ENCODE peak calls at places on chromosomes 13 and 19, in five cellular contexts. I is IMR-90, B is GM12892, P is heart left ventricle, E is ovary. G is an unnamed sample.

GRCh38 chr19:10269333-10270179 is 1.4 kb upstream of the ICAM1 start:
- DNase-seq in I (peak), B (no peak), P (peak), E (peak), G (peak)

GRCh38 chr13:99916366-99917103 is 55.0 kb downstream of the ZIC5 start:
- DNase-seq in I (peak), B (peak), P (no peak), E (no peak), G (peak)

GRCh38 chr13:43895940-43896339 is 16.2 kb downstream of the LACC1 start:
- DNase-seq in I (peak), B (no peak), P (no peak), E (no peak), G (no peak)

GRCh38 chr13:88248393-88248792 is 577.2 kb downstream of the SLITRK5 start:
- DNase-seq in I (no peak), B (no peak), P (no peak), E (no peak), G (no peak)

GRCh38 chr19:47228937-47229673 is 1.9 kb downstream of the BBC3 start:
- DNase-seq in I (peak), B (no peak), P (no peak), E (no peak), G (peak)

GRCh38 chr19:34662919-34663318 is 14.0 kb downstream of the SCGB2B2 start:
- DNase-seq in I (no peak), B (no peak), P (no peak), E (no peak), G (peak)

GRCh38 chr13:24178847-24179845 is 18.6 kb downstream of the SPATA13 start:
- DNase-seq in I (peak), B (no peak), P (no peak), E (no peak), G (no peak)

GRCh38 chr19:49820125-49820524 is 2.0 kb downstream of the MED25 start:
- DNase-seq in I (no peak), B (no peak), P (no peak), E (peak), G (peak)

GRCh38 chr13:30576528-30576927 is 41.2 kb upstream of the USPL1 start:
- DNase-seq in I (peak), B (no peak), P (peak), E (no peak), G (peak)

GRCh38 chr13:94112227-94112626 is 367.3 kb downstream of the DCT start:
- DNase-seq in I (peak), B (no peak), P (peak), E (no peak), G (no peak)

GRCh38 chr19:30669329-30670010 is 297.3 kb downstream of the ZNF536 start:
- DNase-seq in I (peak), B (peak), P (peak), E (peak), G (peak)

GRCh38 chr13:30857018-30857417 is 49.1 kb upstream of the MEDAG start:
- DNase-seq in I (no peak), B (no peak), P (no peak), E (no peak), G (no peak)

GRCh38 chr19:45779231-45780145 is 2.8 kb downstream of the DMPK start:
- DNase-seq in I (no peak), B (peak), P (peak), E (peak), G (peak)

GRCh38 chr19:18648971-18649310 is 12.1 kb downstream of the KLHL26 start:
- DNase-seq in I (no peak), B (no peak), P (no peak), E (peak), G (no peak)

GRCh38 chr19:1069009-1069779 is 2.2 kb downstream of the ARHGAP45 start:
- DNase-seq in I (no peak), B (peak), P (peak), E (peak), G (no peak)

GRCh38 chr13:46173656-46174055 is 8.3 kb downstream of the LCP1 start:
- DNase-seq in I (no peak), B (no peak), P (no peak), E (no peak), G (no peak)

GRCh38 chr19:28018499-28018898 is 1194.5 kb downstream of the UQCRFS1 start:
- DNase-seq in I (no peak), B (no peak), P (no peak), E (no peak), G (no peak)

GRCh38 chr13:91242652-91243051 is 104.8 kb upstream of the MIR17HG start:
- DNase-seq in I (no peak), B (no peak), P (no peak), E (no peak), G (no peak)

GRCh38 chr13:38954291-38954690 is 36.3 kb downstream of the STOML3 start:
- DNase-seq in I (no peak), B (no peak), P (no peak), E (no peak), G (no peak)

GRCh38 chr13:24271611-24272451 is 37.5 kb upstream of the C1QTNF9 start:
- DNase-seq in I (peak), B (peak), P (peak), E (peak), G (no peak)

GRCh38 chr13:71021810-71022422 is 845.1 kb downstream of the DACH1 start:
- DNase-seq in I (no peak), B (no peak), P (no peak), E (no peak), G (no peak)

GRCh38 chr19:12922959-12923358 is 3.9 kb upstream of the SYCE2 start:
- DNase-seq in I (no peak), B (no peak), P (no peak), E (no peak), G (no peak)

GRCh38 chr19:12930002-12930645 is 3.4 kb downstream of the FARSA start:
- DNase-seq in I (no peak), B (no peak), P (no peak), E (no peak), G (no peak)

DNA sequence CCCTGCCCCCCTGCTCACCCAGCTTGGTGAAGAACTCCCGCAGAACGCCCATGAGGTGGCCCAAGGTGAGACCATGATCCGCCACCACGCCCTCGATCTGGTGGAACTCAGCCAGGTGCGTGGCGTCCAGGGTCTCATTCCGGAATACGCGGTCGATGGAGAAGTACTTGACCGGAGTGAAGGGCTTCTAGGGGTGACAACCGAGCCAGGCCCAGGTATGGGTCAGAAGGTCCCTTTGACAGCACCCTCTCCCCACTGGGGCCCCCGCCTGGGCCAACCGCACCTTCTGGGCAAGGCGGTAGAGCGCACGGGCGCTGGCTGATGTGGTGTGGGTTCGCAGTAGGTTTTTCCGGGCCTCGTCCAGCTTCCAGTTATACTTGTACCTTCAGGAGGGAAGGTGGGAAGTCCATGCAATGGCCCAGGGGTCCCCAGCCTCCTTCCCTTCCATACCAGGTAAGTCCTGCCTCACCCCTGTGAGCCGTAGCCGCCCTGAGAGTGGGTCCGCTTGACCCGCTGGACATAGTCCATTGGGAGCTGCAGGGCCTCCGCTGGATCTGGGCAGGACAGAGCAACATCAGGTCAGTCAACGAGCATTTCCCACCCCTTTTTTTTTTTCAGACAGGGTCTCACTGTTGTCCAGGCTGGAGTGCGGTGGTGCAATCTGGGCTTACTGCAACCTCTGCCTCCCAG is 5.7 kb upstream of the SYCE2 start:
- DNase-seq in I (no peak), B (no peak), P (no peak), E (no peak), G (no peak)
- TF ChIP-seq POLR2A in I (no peak), B (no peak), P (no peak), E (no peak), G (no peak)

GRCh38 chr19:32830231-32831014 is 39.1 kb downstream of the SLC7A9 start:
- DNase-seq in I (peak), B (no peak), P (no peak), E (no peak), G (no peak)
- TF ChIP-seq POLR2A in I (no peak), B (no peak), P (no peak), E (no peak), G (no peak)

DNA sequence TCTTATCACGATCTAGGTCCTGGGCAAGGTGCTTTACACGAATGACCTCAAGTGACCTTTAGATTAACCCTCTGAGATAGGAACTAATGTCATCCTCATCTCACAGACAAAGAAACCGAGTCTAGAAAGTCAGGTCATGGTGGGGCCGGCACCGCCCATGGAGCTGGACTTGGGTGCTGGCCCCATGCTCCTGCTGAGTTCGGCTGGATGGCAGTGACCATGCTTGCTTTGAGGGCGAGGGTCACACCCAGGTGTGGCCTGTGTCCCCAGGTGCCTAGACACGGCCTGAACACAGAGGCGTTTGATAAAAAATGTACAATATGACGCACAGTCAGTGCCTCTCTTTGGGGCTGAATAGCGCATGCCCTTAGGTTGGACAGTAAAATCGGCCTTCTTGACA is 26.8 kb downstream of the COL4A2 start:
- DNase-seq in I (no peak), B (no peak), P (no peak), E (no peak), G (no peak)
- TF ChIP-seq POLR2A in I (peak), B (no peak), P (no peak), E (no peak), G (no peak)

DNA sequence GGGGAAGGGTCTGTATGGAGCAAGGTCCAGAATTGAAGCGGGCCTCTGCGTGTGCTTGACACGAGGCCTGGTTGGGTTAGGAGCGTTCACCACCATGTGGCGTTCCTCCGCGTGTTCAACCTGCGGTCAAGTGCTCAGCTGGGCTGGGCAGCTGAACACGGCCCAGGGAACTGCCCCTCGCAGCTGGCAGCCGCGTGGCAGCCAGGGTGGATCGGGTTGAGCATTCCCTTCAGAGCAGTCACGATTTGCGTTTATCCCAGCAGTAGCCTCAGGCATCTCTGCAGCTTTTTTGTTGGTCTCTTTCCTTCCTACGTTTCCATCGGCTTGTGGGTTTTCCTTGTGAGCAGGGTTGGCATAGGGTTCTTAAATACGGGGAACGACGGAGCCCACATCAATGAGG is 28.7 kb upstream of the F2RL3 start:
- DNase-seq in I (no peak), B (no peak), P (no peak), E (no peak), G (no peak)
- TF ChIP-seq POLR2A in I (no peak), B (no peak), P (no peak), E (no peak), G (no peak)

GRCh38 chr19:43777163-43777700 is 3.5 kb downstream of the KCNN4 start:
- DNase-seq in I (peak), B (no peak), P (no peak), E (no peak), G (peak)

GRCh38 chr19:43775299-43775890 is 5.4 kb downstream of the KCNN4 start:
- DNase-seq in I (no peak), B (no peak), P (no peak), E (no peak), G (no peak)

GRCh38 chr19:43776285-43776684 is 4.5 kb downstream of the KCNN4 start:
- DNase-seq in I (no peak), B (no peak), P (no peak), E (no peak), G (no peak)

GRCh38 chr19:43773725-43774102 is 7.1 kb downstream of the KCNN4 start:
- DNase-seq in I (no peak), B (no peak), P (no peak), E (no peak), G (no peak)

GRCh38 chr19:43774103-43774939 is 6.5 kb downstream of the KCNN4 start:
- DNase-seq in I (peak), B (no peak), P (peak), E (peak), G (peak)
- TF ChIP-seq POLR2A in I (no peak), B (no peak), P (no peak), E (no peak), G (no peak)

GRCh38 chr19:38665219-38665931 is 17.9 kb downstream of the ACTN4 start:
- DNase-seq in I (no peak), B (no peak), P (no peak), E (no peak), G (no peak)

GRCh38 chr19:38665950-38666661 is 18.7 kb downstream of the ACTN4 start:
- DNase-seq in I (peak), B (no peak), P (peak), E (peak), G (no peak)

GRCh38 chr19:38663957-38664502 is 16.6 kb downstream of the ACTN4 start:
- DNase-seq in I (no peak), B (no peak), P (peak), E (peak), G (peak)

GRCh38 chr19:38663156-38663651 is 15.8 kb downstream of the ACTN4 start:
- DNase-seq in I (no peak), B (no peak), P (no peak), E (no peak), G (no peak)

GRCh38 chr19:38664503-38665211 is 17.2 kb downstream of the ACTN4 start:
- DNase-seq in I (no peak), B (no peak), P (peak), E (no peak), G (peak)
- TF ChIP-seq POLR2A in I (no peak), B (no peak), P (no peak), E (no peak), G (peak)

G was measured in erythroblast.